ENCODE peak calls at places on chromosome 13, in nine cellular contexts. Z is A673; T is endothelial cell of umbilical vein; H is brain pericyte; W is T-helper 1 cell; P is ACHN; M is HEK293T; N is stimulated activated CD4-positive, alpha-beta T cell treated with anti-CD3 and anti-CD28 coated beads, TNF-alpha, amount 100 ng/mL, for 1 hour; C is stimulated activated CD8-positive, alpha-beta memory T cell treated with anti-CD3 and anti-CD28 coated beads, Interleukin-2, amount 100 ng/mL, for 1 hour. O is an unnamed sample.

GRCh38 chr13:71303144-71303543 is 563.9 kb downstream of the DACH1 start:
- DNase-seq in Z (no peak), T (no peak), H (no peak), W (no peak), P (peak), M (no peak), N (no peak), C (no peak), O (no peak)

GRCh38 chr13:53520132-53520531 is 491.5 kb downstream of the OLFM4 start:
- DNase-seq in Z (no peak), T (no peak), H (no peak), W (no peak), P (no peak), M (no peak), N (no peak), C (no peak), O (no peak)

GRCh38 chr13:26112843-26113242 is 61.0 kb upstream of the SHISA2 start:
- DNase-seq in Z (peak), T (no peak), H (no peak), W (no peak), P (peak), M (no peak), N (no peak), C (no peak), O (no peak)

GRCh38 chr13:113803409-113804016 is 44.5 kb downstream of the TMEM255B start:
- DNase-seq in Z (no peak), T (no peak), H (no peak), W (no peak), P (no peak), M (no peak), N (no peak), C (no peak), O (no peak)

GRCh38 chr13:112574476-112575294 is 13.3 kb downstream of the TUBGCP3 start:
- DNase-seq in Z (no peak), T (peak), H (no peak), W (no peak), P (no peak), M (no peak), N (no peak), C (no peak), O (peak)

GRCh38 chr13:91724591-91724990 is 326.2 kb downstream of the GPC5 start:
- DNase-seq in Z (no peak), T (no peak), H (no peak), W (no peak), P (no peak), M (no peak), N (no peak), C (no peak), O (no peak)

GRCh38 chr13:36357692-36358091 is 11.5 kb upstream of the SPART start:
- DNase-seq in Z (no peak), T (no peak), H (no peak), W (no peak), P (peak), M (no peak), N (no peak), C (no peak), O (no peak)

GRCh38 chr13:94419304-94419943 is 60.1 kb downstream of the DCT start:
- DNase-seq in Z (peak), T (peak), H (no peak), W (no peak), P (no peak), M (no peak), N (no peak), C (no peak), O (peak)

GRCh38 chr13:94128430-94128829 is 351.1 kb downstream of the DCT start:
- DNase-seq in Z (no peak), T (no peak), H (no peak), W (no peak), P (no peak), M (no peak), N (no peak), C (no peak), O (no peak)

GRCh38 chr13:26698392-26699196 is 62.0 kb downstream of the GPR12 start:
- DNase-seq in Z (peak), T (peak), H (peak), W (peak), P (peak), M (peak), N (peak), C (peak), O (peak)

GRCh38 chr13:98651716-98652115 is 74.8 kb upstream of the STK24 start:
- DNase-seq in Z (no peak), T (no peak), H (no peak), W (no peak), P (no peak), M (no peak), N (no peak), C (no peak), O (no peak)

GRCh38 chr13:76086729-76087128 is 450.6 kb downstream of the LMO7 start:
- DNase-seq in Z (no peak), T (no peak), H (no peak), W (no peak), P (no peak), M (no peak), N (no peak), C (no peak), O (no peak)

GRCh38 chr13:111283991-111284390 is 36.5 kb upstream of the TEX29 start:
- DNase-seq in Z (no peak), T (no peak), H (no peak), W (no peak), P (no peak), M (no peak), N (no peak), C (no peak), O (no peak)

GRCh38 chr13:66076417-66076816 is 1153.7 kb downstream of the PCDH9 start:
- DNase-seq in Z (no peak), T (no peak), H (no peak), W (no peak), P (no peak), M (no peak), N (no peak), C (no peak), O (no peak)

GRCh38 chr13:24671367-24672117 is 8.7 kb upstream of the ATP12A start:
- DNase-seq in Z (peak), T (peak), H (no peak), W (no peak), P (peak), M (peak), N (no peak), C (no peak), O (peak)

GRCh38 chr13:46639033-46639981 is 86.3 kb downstream of the LRCH1 start:
- DNase-seq in Z (no peak), T (no peak), H (no peak), W (no peak), P (peak), M (no peak), N (no peak), C (no peak), O (no peak)

GRCh38 chr13:26881154-26881553 is 120.6 kb upstream of the GPR12 start:
- DNase-seq in Z (no peak), T (no peak), H (no peak), W (no peak), P (peak), M (no peak), N (no peak), C (no peak), O (no peak)

GRCh38 chr13:20397896-20398295 is 127.8 kb downstream of the CRYL1 start:
- DNase-seq in Z (no peak), T (no peak), H (no peak), W (no peak), P (no peak), M (no peak), N (no peak), C (no peak), O (no peak)

GRCh38 chr13:21894091-21894490 is 223.2 kb downstream of the FGF9 start:
- DNase-seq in Z (no peak), T (no peak), H (no peak), W (no peak), P (no peak), M (no peak), N (no peak), C (no peak), O (no peak)

GRCh38 chr13:106361621-106362020 is 173.8 kb downstream of the EFNB2 start:
- DNase-seq in Z (no peak), T (no peak), H (no peak), W (no peak), P (no peak), M (no peak), N (no peak), C (no peak), O (no peak)

GRCh38 chr13:47237571-47237970 is 340.7 kb upstream of the HTR2A start:
- DNase-seq in Z (no peak), T (no peak), H (no peak), W (no peak), P (no peak), M (no peak), N (no peak), C (no peak), O (no peak)

GRCh38 chr13:86846501-86846900 is 824.7 kb upstream of the SLITRK5 start:
- DNase-seq in Z (no peak), T (no peak), H (no peak), W (no peak), P (no peak), M (no peak), N (no peak), C (no peak), O (no peak)

GRCh38 chr13:60369242-60369641 is 27.8 kb upstream of the TDRD3 start:
- DNase-seq in Z (peak), T (no peak), H (no peak), W (no peak), P (peak), M (no peak), N (no peak), C (no peak), O (no peak)

GRCh38 chr13:48500652-48501197 is 32.2 kb downstream of the RCBTB2 start:
- DNase-seq in Z (peak), T (no peak), H (peak), W (no peak), P (no peak), M (no peak), N (no peak), C (no peak), O (peak)

GRCh38 chr13:107900775-107901174 is 314.6 kb downstream of the LIG4 start:
- DNase-seq in Z (no peak), T (peak), H (no peak), W (no peak), P (no peak), M (no peak), N (no peak), C (no peak), O (no peak)

GRCh38 chr13:27372896-27373295 is 51.5 kb upstream of the GTF3A start:
- DNase-seq in Z (no peak), T (no peak), H (no peak), W (no peak), P (no peak), M (no peak), N (no peak), C (no peak), O (no peak)

GRCh38 chr13:73610799-73611592 is 523.2 kb downstream of the KLF12 start:
- DNase-seq in Z (no peak), T (no peak), H (no peak), W (no peak), P (no peak), M (no peak), N (no peak), C (no peak), O (no peak)

GRCh38 chr13:70817571-70817970 is 709.3 kb upstream of the KLHL1 start:
- DNase-seq in Z (no peak), T (no peak), H (no peak), W (no peak), P (no peak), M (no peak), N (no peak), C (no peak), O (no peak)

GRCh38 chr13:92044351-92044750 is 645.9 kb downstream of the GPC5 start:
- DNase-seq in Z (no peak), T (no peak), H (no peak), W (no peak), P (no peak), M (no peak), N (no peak), C (no peak), O (no peak)

GRCh38 chr13:53782400-53783030 is 753.9 kb downstream of the OLFM4 start:
- DNase-seq in Z (peak), T (peak), H (no peak), W (no peak), P (peak), M (peak), N (no peak), C (no peak), O (peak)

GRCh38 chr13:92622905-92623304 is 603.7 kb upstream of the GPC6 start:
- DNase-seq in Z (no peak), T (no peak), H (no peak), W (no peak), P (no peak), M (no peak), N (no peak), C (no peak), O (no peak)

GRCh38 chr13:98977568-98978270 is at the start of gene DOCK9:
- DNase-seq in Z (no peak), T (peak), H (peak), W (no peak), P (peak), M (no peak), N (no peak), C (no peak), O (peak)

O was measured in smooth muscle cell of the brain vasculature.